ENCODE peak calls at places on chromosomes 2 and 18, in six cellular contexts. C, P, A, H, D and N are unnamed samples.

GRCh38 chr2:74646201-74646600 is 1.9 kb downstream of the M1AP start:
- DNase-seq in D (no peak), C (no peak), H (no peak), P (no peak), A (no peak), N (no peak)

GRCh38 chr2:129004485-129004884 is 685.8 kb upstream of the HS6ST1 start:
- DNase-seq in H (no peak), P (no peak), A (no peak), C (no peak), D (no peak), N (no peak)

GRCh38 chr2:191041418-191042161 is 27.6 kb upstream of the STAT1 start:
- DNase-seq in P (peak), C (peak), D (no peak), A (peak), H (no peak), N (peak)

GRCh38 chr2:163774862-163775261 is 39.1 kb upstream of the FIGN start:
- DNase-seq in A (no peak), C (peak), P (peak), H (peak), D (no peak), N (no peak)

GRCh38 chr2:181673178-181673577 is 7.1 kb downstream of the NEUROD1 start:
- DNase-seq in D (no peak), P (no peak), H (no peak), C (no peak), A (no peak), N (no peak)

GRCh38 chr2:241224851-241225438 is 36.5 kb downstream of the ANO7 start:
- DNase-seq in D (no peak), P (no peak), A (no peak), H (no peak), C (no peak), N (no peak)

GRCh38 chr2:120735750-120736170 is at the start of gene GLI2:
- DNase-seq in C (peak), H (peak), P (peak), D (peak), A (peak), N (peak)

GRCh38 chr2:231189571-231190495 is 8.6 kb upstream of the ARMC9 start:
- DNase-seq in C (peak), D (no peak), P (no peak), A (no peak), H (peak), N (no peak)

GRCh38 chr2:177530513-177531039 is 138.0 kb downstream of the AGPS start:
- DNase-seq in A (no peak), C (no peak), P (no peak), H (no peak), D (no peak), N (no peak)

GRCh38 chr2:134244091-134244490 is 9.8 kb upstream of the MGAT5 start:
- DNase-seq in P (peak), D (no peak), A (no peak), H (no peak), C (peak), N (no peak)

GRCh38 chr2:49753344-49753930 is 599.1 kb upstream of the FSHR start:
- DNase-seq in P (no peak), H (no peak), D (no peak), C (peak), A (no peak), N (no peak)

GRCh38 chr2:224934542-224935188 is 107.6 kb downstream of the DOCK10 start:
- DNase-seq in D (no peak), A (no peak), P (no peak), H (no peak), C (peak), N (no peak)

GRCh38 chr2:73289304-73289703 is 4.0 kb downstream of the EGR4 start:
- DNase-seq in C (no peak), D (no peak), P (no peak), A (no peak), H (no peak), N (no peak)

GRCh38 chr2:20164061-20164733 is 60.7 kb downstream of the SDC1 start:
- DNase-seq in P (peak), D (no peak), H (no peak), C (peak), A (no peak), N (no peak)

GRCh38 chr2:43898134-43898957 is 59.6 kb downstream of the ABCG8 start:
- DNase-seq in P (peak), A (no peak), H (no peak), C (no peak), D (no peak), N (no peak)

GRCh38 chr2:227805578-227805977 is 8.1 kb upstream of the CCL20 start:
- DNase-seq in P (no peak), H (no peak), C (peak), D (no peak), A (no peak), N (no peak)

GRCh38 chr18:74613390-74613789 is 15.7 kb downstream of the ZNF407 start:
- DNase-seq in P (no peak), D (no peak), H (no peak), A (no peak), C (no peak), N (no peak)

GRCh38 chr2:54927085-54927750 is 123.0 kb downstream of the RTN4 start:
- DNase-seq in P (no peak), A (no peak), C (no peak), H (no peak), D (no peak), N (no peak)

GRCh38 chr18:46167971-46168370 is 63.8 kb downstream of the HAUS1 start:
- DNase-seq in D (no peak), H (no peak), A (peak), C (no peak), P (no peak), N (no peak)

GRCh38 chr18:23058746-23059440 is 76.4 kb upstream of the CABLES1 start:
- DNase-seq in H (peak), D (no peak), C (peak), A (no peak), P (no peak), N (no peak)

GRCh38 chr2:75709297-75709696 is 1.4 kb downstream of the GCFC2 start:
- DNase-seq in A (no peak), D (no peak), H (no peak), P (peak), C (no peak), N (no peak)

GRCh38 chr2:95058989-95059601 is 33.6 kb downstream of the MAL start:
- DNase-seq in C (no peak), A (no peak), H (no peak), D (no peak), P (no peak), N (no peak)

GRCh38 chr2:204687776-204688175 is 142.5 kb downstream of the PARD3B start:
- DNase-seq in A (no peak), D (no peak), H (no peak), C (no peak), P (no peak), N (no peak)

GRCh38 chr2:128622916-128623620 is 304.4 kb upstream of the HS6ST1 start:
- DNase-seq in C (peak), P (no peak), D (no peak), A (no peak), H (no peak), N (no peak)

GRCh38 chr18:49230331-49230730 is 230.1 kb downstream of the DYM start:
- DNase-seq in C (peak), H (no peak), D (no peak), A (no peak), P (no peak), N (no peak)

GRCh38 chr2:10239561-10239967 is 63.1 kb upstream of the HPCAL1 start:
- DNase-seq in A (no peak), H (no peak), C (no peak), D (no peak), P (no peak), N (no peak)

GRCh38 chr2:181790716-181791649 is 100.5 kb upstream of the ITPRID2 start:
- DNase-seq in C (peak), D (no peak), H (peak), A (peak), P (peak), N (peak)

GRCh38 chr2:73984203-73984921 is at the start of gene TET3:
- DNase-seq in C (no peak), H (peak), A (peak), P (peak), D (no peak), N (no peak)